ENCODE peak calls at places on chromosomes 6 and 20, in seven cellular contexts. B, F, L, W, T, D and J are unnamed samples.

GRCh38 chr6:149717588-149718458 is at the start of gene LATS1:
- DNase-seq in B (peak; percentile 87), F (peak; percentile 87), L (peak; percentile 92), W (peak; percentile 90), T (peak; percentile 89), D (peak; percentile 95), J (peak; percentile 88)

GRCh38 chr20:13220194-13220856 is 749 bp upstream of the ISM1 start:
- DNase-seq in B (peak; percentile 16), F (peak; percentile 6), L (peak; percentile 27), W (peak; percentile 14), T (peak; percentile 71), D (peak; percentile 49), J (peak; percentile 61)

GRCh38 chr20:62171245-62171644 is 11.6 kb upstream of the MTG2 start:
- DNase-seq in B (no peak), F (no peak), L (no peak), W (no peak), T (no peak), D (peak; percentile 19), J (no peak)

GRCh38 chr20:60327971-60328660 is 369.9 kb downstream of the CDH26 start:
- DNase-seq in B (no peak), F (no peak), L (no peak), W (no peak), T (no peak), D (no peak), J (no peak)

GRCh38 chr6:1044040-1044836 is 267.7 kb upstream of the FOXQ1 start:
- DNase-seq in B (no peak), F (no peak), L (peak; percentile 81), W (no peak), T (no peak), D (no peak), J (no peak)

GRCh38 chr20:63955846-63956663 is at the start of gene UCKL1:
- DNase-seq in B (peak; percentile 80), F (peak; percentile 86), L (peak; percentile 94), W (peak; percentile 93), T (peak; percentile 90), D (peak; percentile 97), J (peak; percentile 93)

GRCh38 chr20:11540558-11540957 is 377.1 kb upstream of the BTBD3 start:
- DNase-seq in B (no peak), F (no peak), L (no peak), W (no peak), T (no peak), D (no peak), J (no peak)

GRCh38 chr6:27839303-27840081 is 72.7 kb downstream of the OR2B2 start:
- DNase-seq in B (no peak), F (peak; percentile 92), L (peak; percentile 33), W (no peak), T (no peak), D (no peak), J (peak; percentile 64)

GRCh38 chr6:168120390-168121307 is 41.6 kb upstream of the FRMD1 start:
- DNase-seq in B (no peak), F (no peak), L (no peak), W (no peak), T (no peak), D (no peak), J (no peak)

GRCh38 chr6:35365599-35366596 is 23.5 kb downstream of the PPARD start:
- DNase-seq in B (no peak), F (no peak), L (no peak), W (no peak), T (no peak), D (no peak), J (no peak)

GRCh38 chr20:20503788-20504528 is 136.1 kb downstream of the INSM1 start:
- DNase-seq in B (no peak), F (no peak), L (no peak), W (no peak), T (no peak), D (no peak), J (no peak)

GRCh38 chr6:109483744-109484075 is 691 bp upstream of the ZBTB24 start:
- DNase-seq in B (no peak), F (no peak), L (no peak), W (no peak), T (no peak), D (no peak), J (no peak)

GRCh38 chr20:25549172-25549865 is 36.0 kb downstream of the NINL start:
- DNase-seq in B (no peak), F (no peak), L (no peak), W (no peak), T (no peak), D (no peak), J (no peak)

GRCh38 chr6:98777762-98778161 is 56.6 kb upstream of the POU3F2 start:
- DNase-seq in B (no peak), F (no peak), L (no peak), W (peak; percentile 32), T (no peak), D (no peak), J (no peak)

GRCh38 chr6:31038559-31038958 is 28.3 kb downstream of the MUC22 start:
- DNase-seq in B (no peak), F (no peak), L (no peak), W (no peak), T (no peak), D (no peak), J (no peak)

GRCh38 chr6:9095671-9096260 is 660.4 kb upstream of the SLC35B3 start:
- DNase-seq in B (no peak), F (no peak), L (no peak), W (no peak), T (peak; percentile 51), D (no peak), J (no peak)

GRCh38 chr6:10658910-10659696 is 35.3 kb downstream of the C6orf52 start:
- DNase-seq in B (no peak), F (no peak), L (no peak), W (peak; percentile 21), T (peak; percentile 4), D (no peak), J (no peak)

GRCh38 chr6:47741807-47742206 is 40.0 kb upstream of the OPN5 start:
- DNase-seq in B (no peak), F (peak; percentile 7), L (no peak), W (peak; percentile 40), T (no peak), D (no peak), J (no peak)